ENCODE peak calls at places on chromosomes 2 and 18, in four cellular contexts. Z is GM12878, Q is OCI-LY7, E is PC-9. P is an unnamed sample. For H4K20me1 and H3K36me3, the result is how much of the 10 kb centered on the place peaks cover.

GRCh38 chr2:7014201-7014640 is 97.0 kb downstream of the RNF144A start:
- DNase-seq in Z (no peak), Q (peak), E (no peak), P (no peak)

GRCh38 chr2:191864623-191865521 is 18.0 kb upstream of the CAVIN2 start:
- DNase-seq in Z (no peak), Q (no peak), E (no peak), P (peak)

GRCh38 chr2:60517441-60517840 is 36.0 kb downstream of the BCL11A start:
- DNase-seq in Z (no peak), Q (no peak), E (no peak), P (no peak)

GRCh38 chr2:18626256-18626668 is 36.9 kb upstream of the NT5C1B start:
- DNase-seq in Z (no peak), Q (no peak), E (no peak), P (no peak)

GRCh38 chr18:76988015-76988826 is 144.4 kb downstream of the MBP start:
- DNase-seq in Z (no peak), Q (no peak), E (no peak), P (no peak)

GRCh38 chr2:191620144-191620543 is 57.8 kb upstream of the NABP1 start:
- DNase-seq in Z (no peak), Q (no peak), E (peak), P (no peak)

GRCh38 chr2:51953931-51954330 is 922.0 kb upstream of the NRXN1 start:
- DNase-seq in Z (no peak), Q (no peak), E (no peak), P (no peak)

GRCh38 chr2:54706622-54707021 is 16.8 kb upstream of the EML6 start:
- DNase-seq in Z (no peak), Q (no peak), E (no peak), P (no peak)

GRCh38 chr2:239382384-239382880 is 18.4 kb downstream of the HDAC4 start:
- DNase-seq in Z (no peak), Q (no peak), E (no peak), P (no peak)

GRCh38 chr18:35982404-35983114 is 10.1 kb downstream of the RMP24 start:
- DNase-seq in Z (no peak), Q (no peak), E (no peak), P (no peak)

GRCh38 chr2:120315367-120316033 is 30.4 kb upstream of the INHBB start:
- DNase-seq in Z (no peak), Q (no peak), E (no peak), P (no peak)

GRCh38 chr2:166375205-166375735 is 474 bp downstream of the SCN9A start:
- DNase-seq in Z (no peak), Q (no peak), E (no peak), P (peak)

GRCh38 chr18:57803119-57803969 is at the start of gene ATP8B1:
- DNase-seq in Z (no peak), Q (no peak), E (peak), P (peak)

GRCh38 chr18:29154758-29155725 is 978.1 kb upstream of the CDH2 start:
- DNase-seq in Z (no peak), Q (no peak), E (peak), P (peak)

GRCh38 chr2:212549463-212549862 is 10.9 kb upstream of the ERBB4 start:
- DNase-seq in Z (no peak), Q (no peak), E (no peak), P (no peak)

GRCh38 chr2:47269316-47270232 is 114.5 kb upstream of the STPG4 start:
- DNase-seq in Z (no peak), Q (no peak), E (peak), P (peak)

GRCh38 chr2:128362186-128362888 is 43.7 kb upstream of the HS6ST1 start:
- DNase-seq in Z (no peak), Q (no peak), E (no peak), P (no peak)

GRCh38 chr2:10433948-10434884 is 13.9 kb downstream of the ODC1 start:
- DNase-seq in Z (no peak), Q (no peak), E (no peak), P (no peak)

GRCh38 chr2:163213699-163214098 is 375.1 kb upstream of the KCNH7 start:
- DNase-seq in Z (no peak), Q (no peak), E (peak), P (no peak)

GRCh38 chr2:33476793-33477190 is 343 bp downstream of the RASGRP3 start:
- DNase-seq in Z (no peak), Q (no peak), E (no peak), P (no peak)

GRCh38 chr2:200367155-200367554 is 60.7 kb downstream of the SPATS2L start:
- DNase-seq in Z (no peak), Q (no peak), E (peak), P (no peak)

GRCh38 chr2:128261245-128262128 is 57.2 kb downstream of the HS6ST1 start:
- DNase-seq in Z (no peak), Q (no peak), E (no peak), P (no peak)

GRCh38 chr18:11994708-11995444 is 13.6 kb downstream of the IMPA2 start:
- DNase-seq in Z (no peak), Q (no peak), E (no peak), P (peak)

GRCh38 chr2:86147793-86148192 is 41.8 kb downstream of the PTCD3 start:
- DNase-seq in Z (no peak), Q (no peak), E (no peak), P (no peak)
- H4K20me1 ChIP-seq in Z (under half), Q (under half), E (under half), P (under half)

DNA sequence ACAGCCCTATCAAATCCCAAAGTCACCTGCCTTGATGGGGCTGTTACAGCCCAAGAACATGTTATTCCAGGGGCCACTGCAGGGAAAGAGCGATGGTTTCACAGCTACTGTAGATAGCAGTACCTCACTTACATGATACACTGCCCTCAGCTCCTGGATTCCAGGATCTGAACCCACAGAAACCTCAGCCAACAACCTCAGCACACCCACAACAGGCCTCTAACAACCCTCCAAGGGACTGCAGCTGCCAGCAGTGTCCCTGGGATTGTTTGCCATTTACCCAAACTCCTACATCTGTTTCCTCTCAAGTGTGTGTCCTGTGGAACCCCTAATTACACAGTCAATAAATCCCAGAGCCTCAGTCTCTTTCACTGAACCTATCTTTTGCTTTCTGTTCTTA is 28.2 kb downstream of the OSBPL1A start:
- DNase-seq in Z (no peak), Q (no peak), E (no peak), P (no peak)
- H3K36me3 ChIP-seq in Z (under half), Q (under half), E (under half), P (under half)

GRCh38 chr18:46407471-46408166 is 249.4 kb downstream of the LOXHD1 start:
- DNase-seq in Z (no peak), Q (no peak), E (no peak), P (peak)

GRCh38 chr18:46402945-46403344 is 254.1 kb downstream of the LOXHD1 start:
- DNase-seq in Z (no peak), Q (no peak), E (no peak), P (no peak)

GRCh38 chr18:46405832-46406538 is 251.0 kb downstream of the LOXHD1 start:
- DNase-seq in Z (no peak), Q (no peak), E (no peak), P (no peak)

GRCh38 chr18:46408334-46408987 is 248.6 kb downstream of the LOXHD1 start:
- DNase-seq in Z (no peak), Q (peak), E (no peak), P (no peak)

DNA sequence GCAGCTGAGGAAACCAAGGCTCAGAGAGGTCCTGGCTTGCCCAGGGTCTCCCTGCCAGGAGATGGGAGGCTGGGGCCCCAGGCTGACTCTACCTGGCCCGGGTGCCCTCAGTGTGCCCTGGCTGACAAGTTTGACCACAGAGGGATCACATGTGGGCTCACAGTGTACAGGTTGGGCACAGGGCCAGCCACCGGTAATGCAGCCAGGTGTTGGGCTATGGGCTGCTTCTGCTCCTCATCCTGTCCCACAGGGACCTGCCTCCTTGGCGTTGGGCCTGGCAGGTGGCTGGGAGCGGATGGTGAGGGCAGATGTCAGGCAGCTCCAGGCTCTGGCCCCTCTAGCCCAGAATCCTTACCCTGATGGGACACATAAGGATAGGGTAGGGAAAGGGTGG is 250.5 kb downstream of the LOXHD1 start:
- DNase-seq in Z (no peak), Q (no peak), E (no peak), P (no peak)
- H4K20me1 ChIP-seq in Z (under half), Q (under half), E (under half), P (under half)

GRCh38 chr18:8962906-8963635 is 139.4 kb upstream of the NDUFV2 start:
- DNase-seq in Z (no peak), Q (no peak), E (no peak), P (no peak)

GRCh38 chr18:8960740-8961657 is 141.5 kb upstream of the NDUFV2 start:
- DNase-seq in Z (no peak), Q (no peak), E (peak), P (no peak)

GRCh38 chr18:8962192-8962772 is 140.2 kb upstream of the NDUFV2 start:
- DNase-seq in Z (no peak), Q (no peak), E (no peak), P (no peak)

GRCh38 chr18:8965398-8965797 is 137.1 kb upstream of the NDUFV2 start:
- DNase-seq in Z (no peak), Q (no peak), E (no peak), P (no peak)

GRCh38 chr18:8963876-8964275 is 138.6 kb upstream of the NDUFV2 start:
- DNase-seq in Z (no peak), Q (no peak), E (no peak), P (no peak)
- H3K36me3 ChIP-seq in Z (under half), Q (under half), E (under half), P (under half)

P was measured in hepatocyte.